ENCODE peak calls at places on chromosome 12, in five cellular contexts. J is breast epithelium, F is pancreas, K is BJ, M is lower leg skin. H is an unnamed sample.

GRCh38 chr12:88185988-88186387 is 43.9 kb downstream of the TMTC3 start:
- DNase-seq in K (no peak), F (no peak), J (no peak), M (no peak), H (peak)

GRCh38 chr12:83016226-83016835 is 329.6 kb downstream of the TMTC2 start:
- DNase-seq in F (no peak), J (no peak), M (no peak), K (peak), H (peak)

GRCh38 chr12:5518584-5519365 is 86.9 kb downstream of the NTF3 start:
- DNase-seq in K (no peak), M (peak), J (no peak), F (no peak), H (no peak)

GRCh38 chr12:82425241-82425640 is 66.9 kb downstream of the METTL25 start:
- DNase-seq in K (peak), F (no peak), M (no peak), J (no peak), H (no peak)

GRCh38 chr12:45634273-45634917 is 95.1 kb upstream of the ARID2 start:
- DNase-seq in F (no peak), M (no peak), K (no peak), J (no peak), H (no peak)

GRCh38 chr12:72547593-72547992 is 275.4 kb downstream of the TRHDE start:
- DNase-seq in J (no peak), F (no peak), K (peak), M (no peak), H (peak)

GRCh38 chr12:33586576-33586975 is 147.0 kb upstream of the SYT10 start:
- DNase-seq in M (no peak), F (no peak), J (no peak), K (no peak), H (no peak)

GRCh38 chr12:76636141-76636692 is 76.6 kb upstream of the OSBPL8 start:
- DNase-seq in K (no peak), F (no peak), J (no peak), M (no peak), H (no peak)

GRCh38 chr12:96020314-96021003 is 14.9 kb downstream of the LTA4H start:
- DNase-seq in F (no peak), J (no peak), K (no peak), M (no peak), H (no peak)

GRCh38 chr12:124646385-124647230 is 79.2 kb upstream of the NCOR2 start:
- DNase-seq in J (no peak), M (no peak), K (no peak), F (no peak), H (no peak)

GRCh38 chr12:40078201-40078730 is 27.6 kb downstream of the SLC2A13 start:
- DNase-seq in F (no peak), M (no peak), K (no peak), J (no peak), H (no peak)

GRCh38 chr12:15627995-15628945 is 160.9 kb downstream of the EPS8 start:
- DNase-seq in J (no peak), K (no peak), F (no peak), M (no peak), H (no peak)

GRCh38 chr12:116067892-116068291 is 209.6 kb downstream of the MED13L start:
- DNase-seq in F (no peak), J (no peak), M (no peak), K (no peak), H (no peak)

GRCh38 chr12:75666126-75666979 is 154.9 kb upstream of the KRR1 start:
- DNase-seq in F (no peak), K (no peak), M (no peak), J (no peak), H (no peak)

GRCh38 chr12:76113800-76114757 is 29.6 kb upstream of the NAP1L1 start:
- DNase-seq in M (no peak), J (no peak), K (no peak), F (no peak), H (no peak)

GRCh38 chr12:31238764-31239387 is 87.1 kb downstream of the SINHCAF start:
- DNase-seq in K (no peak), M (peak), J (peak), F (peak), H (no peak)

GRCh38 chr12:132921685-132922084 is 34.3 kb upstream of the CHFR start:
- DNase-seq in M (no peak), F (no peak), K (no peak), J (no peak), H (no peak)

GRCh38 chr12:77229640-77230442 is 164.5 kb upstream of the E2F7 start:
- DNase-seq in F (no peak), J (no peak), M (no peak), K (no peak), H (no peak)

GRCh38 chr12:24561411-24561871 is 387.5 kb downstream of the BCAT1 start:
- DNase-seq in M (no peak), F (no peak), K (no peak), J (no peak), H (no peak)

GRCh38 chr12:109497675-109498074 is 20.2 kb downstream of the UBE3B start:
- DNase-seq in M (no peak), J (no peak), K (no peak), F (no peak), H (no peak)

GRCh38 chr12:77734489-77734888 is 96.2 kb upstream of the NAV3 start:
- DNase-seq in F (no peak), K (peak), J (no peak), M (no peak), H (no peak)

GRCh38 chr12:67854351-67854750 is 134.9 kb upstream of the IFNG-AS1 start:
- DNase-seq in K (no peak), J (no peak), M (no peak), F (no peak), H (no peak)

GRCh38 chr12:53586745-53587144 is 39.4 kb downstream of the ATF7 start:
- DNase-seq in M (no peak), F (no peak), J (no peak), K (no peak), H (no peak)

GRCh38 chr12:18975933-18976332 is 153.6 kb upstream of the PLEKHA5 start:
- DNase-seq in M (no peak), K (no peak), F (no peak), J (no peak), H (no peak)

GRCh38 chr12:101857043-101857558 is 20.3 kb upstream of the DRAM1 start:
- DNase-seq in J (no peak), F (no peak), M (no peak), K (peak), H (peak)

GRCh38 chr12:124413401-124413800 is 118.5 kb downstream of the RFLNA start:
- DNase-seq in K (no peak), M (no peak), F (no peak), J (no peak), H (no peak)

GRCh38 chr12:5706247-5706646 is 238.8 kb downstream of the ANO2 start:
- DNase-seq in M (no peak), J (no peak), K (no peak), F (no peak), H (no peak)

GRCh38 chr12:65885716-65886115 is 61.4 kb downstream of the HMGA2 start:
- DNase-seq in K (no peak), F (no peak), J (no peak), M (no peak), H (no peak)

GRCh38 chr12:75909714-75910451 is 121.7 kb downstream of the PHLDA1 start:
- DNase-seq in F (no peak), J (no peak), M (no peak), K (no peak), H (no peak)

GRCh38 chr12:102429755-102430154 is 50.6 kb downstream of the IGF1 start:
- DNase-seq in M (peak), K (no peak), F (no peak), J (no peak), H (no peak)

GRCh38 chr12:116539905-116540482 is 19.2 kb upstream of the MAP1LC3B2 start:
- DNase-seq in F (peak), M (peak), K (no peak), J (no peak), H (no peak)

GRCh38 chr12:87768884-87769283 is 260.3 kb downstream of the C12orf50 start:
- DNase-seq in F (no peak), M (no peak), K (no peak), J (no peak), H (no peak)

GRCh38 chr12:104630230-104630670 is 173.5 kb downstream of the CHST11 start:
- DNase-seq in J (no peak), F (no peak), M (no peak), K (no peak), H (no peak)

GRCh38 chr12:131226345-131227265 is 272.9 kb downstream of the ADGRD1 start:
- DNase-seq in M (no peak), K (no peak), F (no peak), J (no peak), H (no peak)

GRCh38 chr12:51819851-51820720 is 28.4 kb downstream of the FIGNL2 start:
- DNase-seq in K (no peak), F (peak), J (peak), M (no peak), H (no peak)

GRCh38 chr12:56661560-56661959 is 15.8 kb upstream of the ATP5F1B start:
- DNase-seq in J (no peak), M (peak), K (no peak), F (no peak), H (no peak)

GRCh38 chr12:57240069-57240921 is 10.7 kb downstream of the STAC3 start:
- DNase-seq in J (no peak), M (no peak), F (no peak), K (no peak), H (no peak)

GRCh38 chr12:89389755-89390661 is 37.7 kb upstream of the DUSP6 start:
- DNase-seq in J (no peak), K (no peak), F (no peak), M (no peak), H (no peak)

GRCh38 chr12:112974904-112975303 is 3.4 kb upstream of the OAS2 start:
- DNase-seq in M (no peak), F (no peak), K (no peak), J (no peak), H (no peak)

DNA sequence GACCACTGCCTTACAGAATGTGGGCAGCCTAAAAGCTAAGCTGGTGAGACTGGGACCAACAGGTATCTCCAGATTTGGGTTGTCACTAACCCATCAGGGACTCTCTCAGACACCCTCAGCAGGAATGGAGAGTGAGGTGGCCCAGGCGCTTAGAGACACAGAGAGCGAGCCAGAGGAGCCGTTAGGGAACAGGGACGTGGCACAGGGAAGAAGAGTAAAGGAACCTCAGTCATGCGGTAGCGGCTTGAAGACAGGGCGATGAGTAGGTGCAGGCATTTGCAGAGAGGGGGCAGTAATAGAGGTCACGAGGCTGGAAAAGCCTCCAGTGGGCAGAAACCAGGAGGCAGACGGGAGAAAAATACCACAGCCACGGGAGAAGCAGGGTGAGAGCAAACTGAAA is 158.0 kb upstream of the CCND2 start:
- DNase-seq in J (no peak), F (no peak), M (peak), K (no peak), H (no peak)
- TF ChIP-seq CTCF in J (no peak), F (no peak), M (no peak), K (no peak), H (no peak)

DNA sequence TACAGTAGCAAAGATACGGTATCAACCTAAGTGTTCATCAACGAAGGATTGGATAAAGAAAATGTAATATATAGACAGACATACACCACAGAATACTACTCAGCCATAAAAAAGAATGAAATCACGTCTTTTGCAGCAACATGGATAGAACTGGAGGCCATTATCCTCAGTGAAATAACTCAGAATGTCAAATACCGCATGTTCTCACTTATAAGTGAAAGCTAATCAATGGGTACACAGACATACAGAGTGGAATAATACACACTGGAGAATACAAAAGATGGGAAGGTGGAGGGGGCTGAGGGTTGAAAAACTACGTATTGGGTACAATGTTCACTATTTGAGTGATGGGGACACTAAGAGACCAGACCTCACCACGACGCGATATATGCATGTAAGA is 1.1 kb downstream of the RACGAP1 start:
- DNase-seq in F (no peak), M (no peak), J (no peak), K (no peak), H (no peak)
- H3K4me3 ChIP-seq in F (no peak), M (no peak), J (no peak), K (peak), H (peak)

GRCh38 chr12:29309320-29309902 is 71.6 kb downstream of the ERGIC2 start:
- DNase-seq in F (no peak), J (no peak), K (no peak), M (no peak), H (no peak)
- TF ChIP-seq CTCF in F (peak), J (no peak), K (peak), M (no peak), H (peak)

GRCh38 chr12:7970475-7971252 is 34.7 kb upstream of the SLC2A3 start:
- DNase-seq in J (peak), K (peak), M (peak), F (peak), H (no peak)
- H3K4me3 ChIP-seq in J (peak), K (peak), M (peak), F (peak), H (peak)

GRCh38 chr12:120737557-120738251 is 12.1 kb downstream of the ACADS start:
- DNase-seq in J (no peak), M (no peak), F (no peak), K (no peak), H (no peak)
- TF ChIP-seq CTCF in J (no peak), M (no peak), F (no peak), K (peak), H (no peak)

GRCh38 chr12:29171421-29172258 is 22.6 kb downstream of the FAR2 start:
- DNase-seq in F (no peak), M (no peak), J (no peak), K (no peak), H (no peak)

DNA sequence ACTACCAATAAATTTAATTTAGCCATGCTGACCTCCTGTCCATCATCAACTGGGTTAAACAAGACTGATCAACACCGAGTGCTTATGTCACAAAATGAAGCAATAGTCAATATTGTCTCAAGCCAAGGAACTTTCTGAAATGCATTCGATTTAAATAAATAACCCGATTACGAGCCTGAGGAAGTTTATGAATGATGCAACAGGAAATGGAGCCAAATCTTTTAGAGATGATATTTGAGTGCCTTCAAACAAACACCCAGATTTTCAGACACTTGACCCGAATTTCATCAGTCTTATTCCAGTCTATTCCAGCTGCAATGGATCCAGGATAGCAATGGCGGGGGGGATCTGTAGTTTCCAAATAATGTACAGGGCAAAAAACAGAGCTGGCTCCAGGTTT is 27.9 kb downstream of the FAR2 start:
- DNase-seq in F (no peak), M (no peak), K (no peak), J (no peak), H (no peak)
- H3K4me3 ChIP-seq in F (no peak), M (no peak), K (no peak), J (no peak), H (no peak)

GRCh38 chr12:117854339-117855012 is 114.3 kb downstream of the KSR2 start:
- DNase-seq in J (no peak), F (peak), M (no peak), K (no peak), H (no peak)
- TF ChIP-seq CTCF in J (peak), F (peak), M (no peak), K (peak), H (peak)